ENCODE peak calls at places on chromosome 1, in four cellular contexts. E is activated CD4-positive, alpha-beta T cell treated with anti-CD3 and anti-CD28 coated beads for 24 hours; I is kidney glomerular epithelial cell; W is NCI-H524. C is an unnamed sample.

GRCh38 chr1:86100401-86100800 is 56.2 kb downstream of the COL24A1 start:
- DNase-seq in I (no peak), E (no peak), W (no peak), C (no peak)

GRCh38 chr1:208142632-208143390 is 101.4 kb downstream of the PLXNA2 start:
- DNase-seq in W (peak; percentile 26), I (no peak), E (no peak), C (no peak)

GRCh38 chr1:21573971-21574458 is 64.8 kb downstream of the ALPL start:
- DNase-seq in E (no peak), I (peak; percentile 68), W (peak; percentile 40), C (peak; percentile 66)

GRCh38 chr1:169307176-169307575 is 60.4 kb downstream of the NME7 start:
- DNase-seq in E (no peak), I (no peak), W (no peak), C (no peak)

GRCh38 chr1:4797429-4797828 is 143.0 kb downstream of the AJAP1 start:
- DNase-seq in E (no peak), W (no peak), I (no peak), C (no peak)

GRCh38 chr1:213136190-213136917 is 85.3 kb downstream of the RPS6KC1 start:
- DNase-seq in I (no peak), E (no peak), W (no peak), C (no peak)

GRCh38 chr1:206050655-206051235 is 2.2 kb upstream of the RHEX start:
- DNase-seq in E (peak; percentile 36), W (no peak), I (peak; percentile 83), C (peak; percentile 89)

GRCh38 chr1:47382399-47382983 is 33.6 kb upstream of the FOXE3 start:
- DNase-seq in E (no peak), I (no peak), W (no peak), C (no peak)

GRCh38 chr1:2229032-2229920 is 1.2 kb downstream of the SKI start:
- DNase-seq in E (peak; percentile 31), I (no peak), W (peak; percentile 35), C (peak; percentile 41)

GRCh38 chr1:245168090-245168489 is 13.3 kb downstream of the KIF26B start:
- DNase-seq in E (no peak), I (no peak), W (no peak), C (no peak)

GRCh38 chr1:19073311-19074186 is 117.1 kb upstream of the IFFO2 start:
- DNase-seq in E (no peak), I (no peak), W (no peak), C (no peak)

GRCh38 chr1:222642468-222642867 is 24.6 kb downstream of the MIA3 start:
- DNase-seq in W (no peak), E (no peak), I (no peak), C (no peak)

GRCh38 chr1:15246960-15247614 is at the start of gene FHAD1:
- DNase-seq in E (peak; percentile 31), W (peak; percentile 68), I (peak; percentile 64), C (peak; percentile 76)

GRCh38 chr1:156487862-156488261 is 12.7 kb downstream of the MEF2D start:
- DNase-seq in I (no peak), E (no peak), W (no peak), C (no peak)

GRCh38 chr1:84497631-84498278 is 8.4 kb upstream of the SPATA1 start:
- DNase-seq in W (no peak), E (no peak), I (no peak), C (no peak)

GRCh38 chr1:161838362-161838761 is 72.2 kb downstream of the ATF6 start:
- DNase-seq in W (no peak), I (no peak), E (no peak), C (no peak)

GRCh38 chr1:24139846-24140425 is 3.0 kb downstream of the IL22RA1 start:
- DNase-seq in E (no peak), I (no peak), W (no peak), C (no peak)

GRCh38 chr1:162128693-162129356 is 59.3 kb downstream of the NOS1AP start:
- DNase-seq in I (no peak), E (no peak), W (no peak), C (no peak)

GRCh38 chr1:173894189-173894588 is 22.9 kb downstream of the SERPINC1 start:
- DNase-seq in I (no peak), E (no peak), W (no peak), C (no peak)

GRCh38 chr1:44501022-44501910 is 96.2 kb downstream of the RNF220 start:
- DNase-seq in E (no peak), I (no peak), W (no peak), C (no peak)

GRCh38 chr1:62962794-62963776 is 179.2 kb downstream of the ATG4C start:
- DNase-seq in W (peak; percentile 70), E (no peak), I (peak; percentile 8), C (peak; percentile 61)

GRCh38 chr1:218250492-218250891 is 34.6 kb upstream of the RRP15 start:
- DNase-seq in W (no peak), I (no peak), E (no peak), C (no peak)

GRCh38 chr1:159161001-159161718 is 10.3 kb upstream of the CADM3 start:
- DNase-seq in I (peak; percentile 82), W (peak; percentile 49), E (peak; percentile 44), C (peak; percentile 86)

GRCh38 chr1:162639718-162640117 is 7.5 kb downstream of the DDR2 start:
- DNase-seq in W (no peak), E (no peak), I (no peak), C (no peak)

GRCh38 chr1:30414086-30414850 is 309.1 kb downstream of the MATN1 start:
- DNase-seq in W (no peak), E (no peak), I (no peak), C (no peak)

GRCh38 chr1:163928649-163929048 is 606.9 kb downstream of the NUF2 start:
- DNase-seq in E (no peak), I (no peak), W (no peak), C (no peak)

GRCh38 chr1:229379901-229380300 is 37.1 kb upstream of the CCSAP start:
- DNase-seq in E (no peak), I (no peak), W (no peak), C (no peak)

GRCh38 chr1:76230894-76231293 is 156.3 kb downstream of the ST6GALNAC3 start:
- DNase-seq in W (no peak), E (no peak), I (no peak), C (no peak)

GRCh38 chr1:39406533-39407478 is 84.6 kb upstream of the BMP8A start:
- DNase-seq in E (no peak), I (peak; percentile 52), W (no peak), C (no peak)

GRCh38 chr1:153612755-153613331 is at the start of gene S100A16:
- DNase-seq in E (no peak), W (no peak), I (peak; percentile 57), C (peak; percentile 88)

GRCh38 chr1:17304155-17304826 is 3.7 kb upstream of the PADI4 start:
- DNase-seq in W (no peak), I (no peak), E (no peak), C (no peak)

GRCh38 chr1:64983110-64983509 is 16.8 kb upstream of the JAK1 start:
- DNase-seq in W (no peak), I (peak; percentile 19), E (no peak), C (peak; percentile 67)

GRCh38 chr1:185561629-185562028 is 172.6 kb upstream of the HMCN1 start:
- DNase-seq in W (no peak), I (no peak), E (no peak), C (no peak)

GRCh38 chr1:101769520-101769919 is 227.2 kb downstream of the OLFM3 start:
- DNase-seq in E (no peak), I (peak; percentile 23), W (peak; percentile 12), C (no peak)

GRCh38 chr1:24830680-24831272 is 85.5 kb downstream of the CLIC4 start:
- DNase-seq in W (no peak), E (no peak), I (peak; percentile 64), C (no peak)

GRCh38 chr1:64228181-64228957 is 24.9 kb downstream of the UBE2U start:
- DNase-seq in I (peak; percentile 22), W (peak; percentile 8), E (no peak), C (no peak)

C was measured in Calu3.